ENCODE peak calls at places on chromosomes 5 and 9, in eight cellular contexts. I, N, C, T, O, H, D and Z are unnamed samples.
A peak's percentile ranks its signal among the peaks of the same experiment; 100 is the strongest.

GRCh38 chr9:125284855-125285254 is 23.2 kb downstream of the GAPVD1 start:
- DNase-seq in T (no peak), H (no peak), I (no peak), N (no peak), D (no peak), O (no peak), C (no peak), Z (no peak)

GRCh38 chr5:171494452-171495121 is 75.1 kb downstream of the FGF18 start:
- DNase-seq in H (peak; percentile 78), D (peak; percentile 63), N (no peak), O (peak; percentile 92), I (peak; percentile 92), T (peak; percentile 36), C (peak; percentile 81), Z (peak; percentile 49)

GRCh38 chr9:7185612-7186011 is 427.8 kb downstream of the KDM4C start:
- DNase-seq in D (peak; percentile 57), O (peak; percentile 92), H (no peak), N (no peak), I (peak; percentile 83), C (no peak), T (peak; percentile 87), Z (no peak)

GRCh38 chr9:4225291-4226119 is 74.4 kb downstream of the GLIS3 start:
- DNase-seq in D (no peak), O (peak; percentile 56), T (peak; percentile 62), H (no peak), N (no peak), I (peak; percentile 92), C (no peak), Z (no peak)

GRCh38 chr9:5557606-5558587 is 47.6 kb downstream of the PDCD1LG2 start:
- DNase-seq in O (peak; percentile 96), D (no peak), T (no peak), H (no peak), I (no peak), C (peak; percentile 13), N (peak; percentile 63), Z (no peak)

GRCh38 chr9:128081052-128081451 is 13.0 kb downstream of the SLC25A25 start:
- DNase-seq in O (peak; percentile 91), D (peak; percentile 41), I (peak; percentile 97), N (no peak), C (peak; percentile 92), H (peak; percentile 53), T (peak; percentile 91), Z (no peak)

GRCh38 chr5:137296213-137296702 is 202.9 kb downstream of the SPOCK1 start:
- DNase-seq in C (no peak), T (no peak), N (no peak), D (no peak), O (no peak), H (peak; percentile 58), I (no peak), Z (no peak)

GRCh38 chr5:160516696-160517530 is 95.3 kb downstream of the PTTG1 start:
- DNase-seq in N (no peak), D (no peak), O (no peak), T (no peak), H (no peak), C (no peak), I (no peak), Z (no peak)

GRCh38 chr9:111076043-111076442 is 37.8 kb upstream of the LPAR1 start:
- DNase-seq in H (no peak), I (no peak), C (no peak), T (no peak), O (no peak), N (no peak), D (no peak), Z (no peak)

GRCh38 chr5:127492854-127493738 is 24.3 kb upstream of the PRRC1 start:
- DNase-seq in H (no peak), N (no peak), T (peak; percentile 4), O (peak; percentile 62), D (peak; percentile 78), I (peak; percentile 56), C (no peak), Z (no peak)

GRCh38 chr5:136631176-136631575 is 265.8 kb upstream of the TRPC7 start:
- DNase-seq in I (no peak), N (no peak), O (peak; percentile 35), D (peak; percentile 40), T (peak; percentile 4), H (no peak), C (no peak), Z (no peak)

GRCh38 chr9:2150338-2150737 is 135.2 kb downstream of the SMARCA2 start:
- DNase-seq in C (no peak), D (no peak), O (no peak), I (no peak), T (no peak), N (no peak), H (no peak), Z (no peak)

GRCh38 chr5:79081779-79082178 is 12.2 kb downstream of the BHMT2 start:
- DNase-seq in D (no peak), O (no peak), I (peak; percentile 12), N (no peak), H (no peak), T (no peak), C (no peak), Z (no peak)

GRCh38 chr5:176535101-176535654 is 2.0 kb downstream of the RNF44 start:
- DNase-seq in C (no peak), T (no peak), I (no peak), O (no peak), D (peak; percentile 29), N (peak; percentile 60), H (no peak), Z (no peak)

GRCh38 chr5:31502506-31502905 is 29.4 kb downstream of the DROSHA start:
- DNase-seq in O (no peak), C (no peak), H (no peak), I (peak; percentile 15), D (no peak), N (no peak), T (no peak), Z (no peak)

GRCh38 chr9:93477397-93477796 is 24.0 kb upstream of the FAM120AOS start:
- DNase-seq in H (no peak), C (no peak), N (no peak), O (no peak), T (no peak), D (no peak), I (no peak), Z (no peak)

GRCh38 chr9:110207071-110207923 is 662 bp downstream of the C9orf152 start:
- DNase-seq in O (no peak), D (no peak), T (no peak), C (no peak), I (no peak), N (peak; percentile 84), H (no peak), Z (no peak)

GRCh38 chr9:133510926-133511505 is 13.7 kb downstream of the MYMK start:
- DNase-seq in C (no peak), N (no peak), I (no peak), H (no peak), O (no peak), D (no peak), T (no peak), Z (no peak)

GRCh38 chr9:34591911-34592866 is 2.7 kb upstream of the CNTFR start:
- DNase-seq in N (no peak), O (no peak), C (no peak), T (no peak), I (no peak), H (no peak), D (no peak), Z (no peak)
- TF ChIP-seq CTCF in N (peak; percentile 16), O (no peak), C (peak; percentile 7), T (no peak), I (no peak), H (peak; percentile 2), D (no peak), Z (peak; percentile 61)

DNA sequence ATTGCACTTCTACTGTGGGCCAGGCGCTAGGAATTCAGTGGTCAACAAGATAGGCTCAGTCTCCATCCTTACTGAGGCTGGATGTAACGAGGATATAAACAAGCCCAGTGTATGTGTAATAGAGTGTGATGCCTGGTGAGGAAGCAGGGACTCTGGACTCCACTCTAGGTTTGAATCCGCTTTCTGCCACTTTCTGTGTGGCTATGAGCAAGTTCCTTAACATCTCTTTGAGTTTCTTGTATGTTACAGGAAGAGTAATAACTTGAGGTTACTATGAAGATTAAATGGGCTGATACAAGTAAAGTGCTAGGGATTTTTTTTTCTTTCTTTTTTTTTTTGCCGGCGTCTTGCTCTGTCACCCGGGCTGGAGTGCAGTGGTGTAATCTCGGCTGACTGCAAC is 12.4 kb downstream of the DOCK2 start:
- DNase-seq in N (no peak), H (no peak), I (no peak), D (no peak), T (no peak), O (no peak), C (no peak), Z (no peak)
- TF ChIP-seq CTCF in N (no peak), H (no peak), I (no peak), D (no peak), T (no peak), O (no peak), C (no peak), Z (no peak)

GRCh38 chr5:151427258-151427657 is 20.1 kb upstream of the SLC36A1 start:
- DNase-seq in D (no peak), T (no peak), I (no peak), H (no peak), C (no peak), N (no peak), O (no peak), Z (no peak)
- TF ChIP-seq CTCF in D (no peak), T (no peak), I (no peak), H (no peak), C (no peak), N (no peak), O (no peak), Z (no peak)

GRCh38 chr5:82174919-82175219 is 103.3 kb downstream of the RPS23 start:
- DNase-seq in D (no peak), H (no peak), O (no peak), C (no peak), N (no peak), I (no peak), T (no peak), Z (no peak)
- TF ChIP-seq CTCF in D (no peak), H (no peak), O (no peak), C (no peak), N (no peak), I (no peak), T (no peak), Z (no peak)

GRCh38 chr9:19085295-19085694 is 17.4 kb downstream of the HAUS6 start:
- DNase-seq in O (peak; percentile 7), H (no peak), C (no peak), N (no peak), D (peak; percentile 19), I (peak; percentile 18), T (no peak), Z (no peak)
- TF ChIP-seq CTCF in O (peak; percentile 18), H (peak; percentile 15), C (no peak), N (peak; percentile 31), D (peak; percentile 13), I (peak; percentile 21), T (peak; percentile 43), Z (peak; percentile 37)